ENCODE peak calls at places on chromosome 18, in six cellular contexts. D, H, Q, A, J and L are unnamed samples.

GRCh38 chr18:3104190-3105054 is 91.5 kb upstream of the LPIN2 start:
- DNase-seq in D (no peak), H (peak; percentile 62), J (no peak), Q (no peak), A (no peak), L (no peak)

GRCh38 chr18:48022021-48022420 is 91.6 kb upstream of the SMAD2 start:
- DNase-seq in A (no peak), D (no peak), Q (no peak), H (no peak), J (no peak), L (no peak)

GRCh38 chr18:76130845-76131244 is 364.2 kb downstream of the ZNF516 start:
- DNase-seq in A (no peak), Q (peak; percentile 54), D (no peak), H (no peak), J (no peak), L (no peak)

GRCh38 chr18:11407900-11408299 is 201.5 kb upstream of the SLC35G4 start:
- DNase-seq in J (no peak), D (no peak), Q (no peak), H (no peak), A (no peak), L (no peak)

GRCh38 chr18:79423211-79424007 is 27.7 kb downstream of the NFATC1 start:
- DNase-seq in A (no peak), H (no peak), Q (no peak), J (no peak), D (no peak), L (no peak)

GRCh38 chr18:24968233-24968775 is 383.7 kb downstream of the ZNF521 start:
- DNase-seq in D (no peak), A (no peak), Q (no peak), H (no peak), J (no peak), L (no peak)

GRCh38 chr18:6406910-6407470 is 7.7 kb downstream of the L3MBTL4 start:
- DNase-seq in H (no peak), D (no peak), A (no peak), J (no peak), Q (no peak), L (no peak)

GRCh38 chr18:75107931-75108276 is 101.0 kb downstream of the PTGR3 start:
- DNase-seq in H (no peak), Q (no peak), J (no peak), A (no peak), D (no peak), L (no peak)

GRCh38 chr18:35513181-35513932 is 15.6 kb upstream of the INO80C start:
- DNase-seq in D (no peak), J (peak; percentile 21), H (no peak), Q (peak; percentile 82), A (no peak), L (peak; percentile 42)

GRCh38 chr18:8052237-8052701 is 485.2 kb downstream of the PTPRM start:
- DNase-seq in H (peak; percentile 19), D (no peak), Q (no peak), J (no peak), A (no peak), L (no peak)

GRCh38 chr18:61975526-61976326 is 82.9 kb upstream of the RNF152 start:
- DNase-seq in D (no peak), J (no peak), A (no peak), Q (no peak), H (no peak), L (no peak)